ENCODE peak calls at places on chromosomes 12 and 14, in four cellular contexts. T is cardiac muscle cell, U is hypothalamus, L is amygdala. H is an unnamed sample.
A peak's percentile ranks its signal among the peaks of the same experiment; 100 is the strongest.

GRCh38 chr12:103093499-103094106 is 136.1 kb downstream of the ASCL1 start:
- DNase-seq in U (no peak), T (no peak), L (no peak), H (no peak)

GRCh38 chr12:45577844-45578399 is 151.6 kb upstream of the ARID2 start:
- DNase-seq in U (no peak), L (no peak), T (peak; percentile 29), H (no peak)

GRCh38 chr14:61591862-61592261 is 103.5 kb upstream of the HIF1A start:
- DNase-seq in T (no peak), L (no peak), U (no peak), H (no peak)

GRCh38 chr14:73829526-73830431 is 21.9 kb upstream of the PTGR2 start:
- DNase-seq in T (peak; percentile 80), L (no peak), U (no peak), H (no peak)

GRCh38 chr12:12551115-12551514 is 11.5 kb downstream of the DUSP16 start:
- DNase-seq in U (no peak), L (no peak), T (no peak), H (no peak)

GRCh38 chr12:91417649-91418048 is 235.0 kb upstream of the DCN start:
- DNase-seq in T (no peak), L (no peak), U (no peak), H (no peak)

GRCh38 chr12:54603872-54604271 is 15.4 kb upstream of the PPP1R1A start:
- DNase-seq in T (no peak), U (no peak), L (no peak), H (no peak)

GRCh38 chr12:93025145-93026103 is 96.3 kb upstream of the EEA1 start:
- DNase-seq in T (peak; percentile 85), L (no peak), U (no peak), H (no peak)

GRCh38 chr12:90253674-90254181 is 545.1 kb upstream of the ATP2B1 start:
- DNase-seq in T (peak; percentile 89), L (no peak), U (peak; percentile 12), H (peak; percentile 0)

GRCh38 chr14:91202234-91202974 is 42.1 kb downstream of the GPR68 start:
- DNase-seq in T (peak; percentile 81), L (no peak), U (no peak), H (no peak)

GRCh38 chr12:49687941-49688340 is 19.3 kb downstream of the FMNL3 start:
- DNase-seq in T (no peak), L (no peak), U (no peak), H (no peak)

GRCh38 chr14:30757082-30757481 is 117.3 kb upstream of the COCH start:
- DNase-seq in T (no peak), U (no peak), L (no peak), H (no peak)

GRCh38 chr12:115583591-115583990 is 693.9 kb downstream of the MED13L start:
- DNase-seq in L (no peak), U (no peak), T (no peak), H (no peak)

GRCh38 chr12:54725233-54725843 is 77.2 kb upstream of the DCD start:
- DNase-seq in L (no peak), U (no peak), T (peak; percentile 34), H (no peak)

GRCh38 chr14:95885278-95885677 is 8.6 kb downstream of the TUNAR start:
- DNase-seq in L (no peak), T (no peak), U (no peak), H (no peak)

GRCh38 chr12:116441292-116441691 is 117.9 kb upstream of the MAP1LC3B2 start:
- DNase-seq in U (peak; percentile 1), T (no peak), L (no peak), H (no peak)

GRCh38 chr14:54322668-54323380 is 74.0 kb upstream of the CDKN3 start:
- DNase-seq in U (no peak), T (no peak), L (no peak), H (no peak)

GRCh38 chr12:22231836-22232235 is 102.7 kb downstream of the ST8SIA1 start:
- DNase-seq in L (no peak), U (no peak), T (peak; percentile 21), H (no peak)

GRCh38 chr12:77218278-77218677 is 152.9 kb upstream of the E2F7 start:
- DNase-seq in L (no peak), T (no peak), U (no peak), H (no peak)

GRCh38 chr12:87953257-87953860 is 75.8 kb downstream of the C12orf50 start:
- DNase-seq in L (no peak), U (no peak), T (peak; percentile 68), H (no peak)

GRCh38 chr12:7157391-7157790 is 27.2 kb downstream of the CLSTN3 start:
- DNase-seq in L (no peak), T (no peak), U (no peak), H (no peak)

GRCh38 chr14:52268191-52269061 is 928 bp downstream of the PTGDR start:
- DNase-seq in L (no peak), T (peak; percentile 49), U (no peak), H (no peak)

GRCh38 chr12:124750787-124751471 is 112.7 kb downstream of the SCARB1 start:
- DNase-seq in T (no peak), L (no peak), U (no peak), H (no peak)

GRCh38 chr14:88380405-88380804 is 5.1 kb upstream of the SPATA7 start:
- DNase-seq in L (no peak), T (peak; percentile 47), U (no peak), H (no peak)